ENCODE peak calls at places on chromosomes 12 and 14, in six cellular contexts. H is psoas muscle, W is Karpas-422, X is H9, J is Peyer's patch, V is neural progenitor cell. A is an unnamed sample.

GRCh38 chr12:6363330-6364036 is 11.9 kb downstream of the SCNN1A start:
- DNase-seq in H (peak; percentile 85), W (no peak), X (peak; percentile 82), J (peak; percentile 89), V (peak; percentile 74), A (peak; percentile 86)

GRCh38 chr12:80262372-80263170 is 163.2 kb downstream of the OTOGL start:
- DNase-seq in H (no peak), W (no peak), X (no peak), J (no peak), V (no peak), A (no peak)

GRCh38 chr12:54549774-54550451 is 512 bp downstream of the PDE1B start:
- DNase-seq in H (no peak), W (no peak), X (no peak), J (peak; percentile 50), V (peak; percentile 66), A (no peak)

GRCh38 chr14:73823339-73823885 is 28.2 kb upstream of the PTGR2 start:
- DNase-seq in H (no peak), W (no peak), X (no peak), J (no peak), V (no peak), A (no peak)

GRCh38 chr12:79441534-79441933 is 249.2 kb downstream of the PAWR start:
- DNase-seq in H (no peak), W (no peak), X (no peak), J (no peak), V (no peak), A (no peak)

GRCh38 chr12:75944097-75944904 is 87.3 kb downstream of the PHLDA1 start:
- DNase-seq in H (no peak), W (peak; percentile 76), X (peak; percentile 62), J (no peak), V (no peak), A (no peak)

GRCh38 chr12:74871817-74872216 is 334.2 kb downstream of the ATXN7L3B start:
- DNase-seq in H (no peak), W (no peak), X (no peak), J (no peak), V (no peak), A (no peak)

GRCh38 chr14:61470261-61470953 is 149.0 kb downstream of the PRKCH start:
- DNase-seq in H (no peak), W (peak; percentile 63), X (peak; percentile 63), J (no peak), V (peak; percentile 63), A (peak; percentile 37)

GRCh38 chr12:126608607-126609175 is 1543.5 kb downstream of the AACS start:
- DNase-seq in H (no peak), W (no peak), X (no peak), J (no peak), V (no peak), A (no peak)

GRCh38 chr14:49972840-49973239 is 80.0 kb downstream of the ARF6 start:
- DNase-seq in H (no peak), W (peak; percentile 82), X (no peak), J (peak; percentile 72), V (no peak), A (no peak)

GRCh38 chr14:81446279-81447007 is 46.3 kb upstream of the STON2 start:
- DNase-seq in H (no peak), W (no peak), X (no peak), J (no peak), V (peak; percentile 18), A (no peak)

GRCh38 chr14:29820785-29821184 is 106.9 kb downstream of the PRKD1 start:
- DNase-seq in H (no peak), W (no peak), X (no peak), J (no peak), V (no peak), A (no peak)

GRCh38 chr14:100778951-100779690 is 46.8 kb upstream of the MEG3 start:
- DNase-seq in H (no peak), W (no peak), X (peak; percentile 13), J (peak; percentile 30), V (no peak), A (no peak)

GRCh38 chr12:14417717-14418116 is 52.2 kb downstream of the ATF7IP start:
- DNase-seq in H (peak; percentile 67), W (peak; percentile 87), X (peak; percentile 89), J (peak; percentile 78), V (peak; percentile 88), A (peak; percentile 27)

GRCh38 chr14:74618078-74618952 is 6.3 kb upstream of the LTBP2 start:
- DNase-seq in H (peak; percentile 53), W (peak; percentile 91), X (no peak), J (peak; percentile 84), V (no peak), A (peak; percentile 86)

GRCh38 chr12:100356646-100357223 is at the start of gene SLC17A8:
- DNase-seq in H (no peak), W (no peak), X (peak; percentile 85), J (no peak), V (peak; percentile 77), A (no peak)

GRCh38 chr12:27657296-27657695 is 39.0 kb upstream of the REP15 start:
- DNase-seq in H (no peak), W (no peak), X (no peak), J (no peak), V (no peak), A (no peak)

GRCh38 chr14:105873870-105874512 is 347.6 kb downstream of the TMEM121 start:
- DNase-seq in H (no peak), W (no peak), X (no peak), J (no peak), V (no peak), A (no peak)

GRCh38 chr12:96099986-96100385 is 64.6 kb upstream of the LTA4H start:
- DNase-seq in H (no peak), W (no peak), X (no peak), J (no peak), V (no peak), A (no peak)

GRCh38 chr12:9674226-9674590 is 4.7 kb downstream of the CLEC2D start:
- DNase-seq in H (no peak), W (no peak), X (no peak), J (peak; percentile 82), V (no peak), A (no peak)

GRCh38 chr12:103313894-103314293 is 181.9 kb downstream of the C12orf42 start:
- DNase-seq in H (no peak), W (no peak), X (no peak), J (no peak), V (no peak), A (no peak)

GRCh38 chr12:131151558-131152345 is 198.0 kb downstream of the ADGRD1 start:
- DNase-seq in H (no peak), W (no peak), X (no peak), J (no peak), V (no peak), A (no peak)

GRCh38 chr12:78885466-78885865 is 20.9 kb downstream of the SYT1 start:
- DNase-seq in H (no peak), W (no peak), X (peak; percentile 51), J (no peak), V (peak; percentile 50), A (no peak)

GRCh38 chr12:116172224-116172849 is 105.2 kb downstream of the MED13L start:
- DNase-seq in H (no peak), W (no peak), X (no peak), J (no peak), V (no peak), A (no peak)

GRCh38 chr12:109331546-109331945 is 16.2 kb upstream of the MYO1H start:
- DNase-seq in H (no peak), W (peak; percentile 37), X (no peak), J (no peak), V (peak; percentile 49), A (no peak)

GRCh38 chr14:52918486-52918885 is 32.4 kb downstream of the FERMT2 start:
- DNase-seq in H (no peak), W (no peak), X (no peak), J (no peak), V (no peak), A (no peak)

GRCh38 chr12:50440288-50440687 is 39.6 kb downstream of the LARP4 start:
- DNase-seq in H (no peak), W (no peak), X (no peak), J (no peak), V (no peak), A (no peak)

DNA sequence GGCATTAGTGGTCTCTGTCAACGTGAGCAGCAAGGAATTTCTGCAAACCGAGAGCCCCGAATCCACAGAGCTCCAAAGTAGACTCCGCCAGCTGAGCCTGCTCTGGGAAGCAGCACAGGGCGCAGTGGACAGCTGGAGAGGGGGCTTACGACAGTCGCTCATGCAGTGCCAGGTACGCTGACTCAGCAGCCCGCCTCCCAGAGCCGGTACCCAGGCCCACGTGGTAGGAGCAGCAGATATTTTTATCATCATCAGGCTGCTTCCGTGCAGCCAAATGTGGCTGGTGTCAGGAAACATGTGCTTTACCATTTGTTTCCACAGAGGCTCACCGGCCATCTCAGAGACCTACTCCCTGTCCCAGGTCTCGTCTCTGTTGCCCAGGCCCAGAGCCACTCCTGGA is 73.7 kb downstream of the ESR2 start:
- DNase-seq in H (peak; percentile 94), W (peak; percentile 70), X (no peak), J (peak; percentile 47), V (no peak), A (no peak)
- H3K4me1 ChIP-seq in H (peaks cover 62% of the 10 kb centered on the region), W (peaks cover 100% of the 10 kb centered on the region), X (no peaks in the 10 kb centered on the region), J (no peaks in the 10 kb centered on the region), V (no peaks in the 10 kb centered on the region), A (no peaks in the 10 kb centered on the region)

GRCh38 chr12:94209240-94209639 is 60.9 kb downstream of the PLXNC1 start:
- DNase-seq in H (no peak), W (no peak), X (no peak), J (no peak), V (no peak), A (no peak)

GRCh38 chr12:94211011-94211410 is 62.6 kb downstream of the PLXNC1 start:
- DNase-seq in H (no peak), W (no peak), X (no peak), J (no peak), V (no peak), A (no peak)

GRCh38 chr12:94207467-94208432 is 59.4 kb downstream of the PLXNC1 start:
- DNase-seq in H (no peak), W (peak; percentile 93), X (no peak), J (peak; percentile 76), V (no peak), A (no peak)

GRCh38 chr12:94206886-94207285 is 58.5 kb downstream of the PLXNC1 start:
- DNase-seq in H (no peak), W (no peak), X (no peak), J (no peak), V (no peak), A (no peak)

GRCh38 chr12:94208433-94208921 is 60.1 kb downstream of the PLXNC1 start:
- DNase-seq in H (no peak), W (peak; percentile 71), X (no peak), J (no peak), V (no peak), A (no peak)
- H3K4me1 ChIP-seq in H (no peaks in the 10 kb centered on the region), W (peaks cover 60% of the 10 kb centered on the region), X (peaks cover 6% of the 10 kb centered on the region), J (no peaks in the 10 kb centered on the region), V (no peaks in the 10 kb centered on the region), A (no peaks in the 10 kb centered on the region)

DNA sequence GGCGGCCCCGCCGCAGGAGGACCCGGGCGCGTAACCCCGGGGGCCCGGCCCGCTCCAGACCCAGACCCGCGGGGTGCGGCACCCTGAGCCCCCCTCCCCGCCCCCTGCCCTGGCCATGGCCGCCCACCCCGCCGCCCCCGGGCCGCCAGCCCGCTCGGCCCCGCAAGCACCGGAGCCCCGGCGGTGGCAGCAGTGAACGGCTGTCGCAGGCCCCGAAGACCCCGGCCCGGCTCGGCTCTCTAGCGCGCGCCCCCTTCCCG is 221 bp downstream of the MARCHF9 start:
- DNase-seq in H (no peak), W (no peak), X (no peak), J (no peak), V (no peak), A (no peak)
- H3K4me1 ChIP-seq in H (peaks cover 24% of the 10 kb centered on the region), W (peaks cover 42% of the 10 kb centered on the region), X (peaks cover 7% of the 10 kb centered on the region), J (no peaks in the 10 kb centered on the region), V (peaks cover 31% of the 10 kb centered on the region), A (peaks cover 5% of the 10 kb centered on the region)

GRCh38 chr12:2035421-2036080 is 17.2 kb upstream of the CACNA1C start:
- DNase-seq in H (no peak), W (no peak), X (no peak), J (no peak), V (no peak), A (no peak)
- H3K4me1 ChIP-seq in H (peaks cover 13% of the 10 kb centered on the region), W (peaks cover 11% of the 10 kb centered on the region), X (peaks cover 2% of the 10 kb centered on the region), J (no peaks in the 10 kb centered on the region), V (peaks cover 5% of the 10 kb centered on the region), A (no peaks in the 10 kb centered on the region)

A was measured in right lobe of liver.